ENCODE peak calls at places on chromosomes 6 and 20, in four cellular contexts. One of them, this sample, is unnamed.
A peak's percentile ranks its signal among the peaks of the same experiment; 100 is the strongest.

GRCh38 chr20:4820833-4821518 is 99.3 kb downstream of the PRND start:
- DNase-seq in heart left ventricle: peak; percentile 38
- DNase-seq in mammary epithelial cell: peak; percentile 44
- DNase-seq in AG04450: peak; percentile 60
- DNase-seq in this sample: peak; percentile 58

GRCh38 chr6:133817460-133818047 is 71.4 kb upstream of the TCF21 start:
- DNase-seq in heart left ventricle: no peak
- DNase-seq in mammary epithelial cell: no peak
- DNase-seq in AG04450: no peak
- DNase-seq in this sample: no peak

GRCh38 chr20:22576733-22577514 is 7.4 kb downstream of the FOXA2 start:
- DNase-seq in heart left ventricle: no peak
- DNase-seq in mammary epithelial cell: no peak
- DNase-seq in AG04450: no peak
- DNase-seq in this sample: no peak

GRCh38 chr6:3850451-3851203 is 1.5 kb downstream of the FAM50B start:
- DNase-seq in heart left ventricle: no peak
- DNase-seq in mammary epithelial cell: no peak
- DNase-seq in AG04450: no peak
- DNase-seq in this sample: no peak

GRCh38 chr6:24900917-24901697 is 34.7 kb downstream of the RIPOR2 start:
- DNase-seq in heart left ventricle: no peak
- DNase-seq in mammary epithelial cell: no peak
- DNase-seq in AG04450: no peak
- DNase-seq in this sample: no peak

GRCh38 chr20:50815162-50815989 is 20.5 kb downstream of the BCAS4 start:
- DNase-seq in heart left ventricle: no peak
- DNase-seq in mammary epithelial cell: peak; percentile 59
- DNase-seq in AG04450: peak; percentile 70
- DNase-seq in this sample: no peak

GRCh38 chr20:51372176-51372803 is 170.2 kb downstream of the NFATC2 start:
- DNase-seq in heart left ventricle: peak; percentile 62
- DNase-seq in mammary epithelial cell: peak; percentile 62
- DNase-seq in AG04450: no peak
- DNase-seq in this sample: no peak

GRCh38 chr6:48764261-48764660 is 653.3 kb upstream of the PTCHD4 start:
- DNase-seq in heart left ventricle: no peak
- DNase-seq in mammary epithelial cell: no peak
- DNase-seq in AG04450: no peak
- DNase-seq in this sample: no peak

GRCh38 chr6:134111062-134111677 is 58.7 kb upstream of the SLC2A12 start:
- DNase-seq in heart left ventricle: no peak
- DNase-seq in mammary epithelial cell: peak; percentile 52
- DNase-seq in AG04450: no peak
- DNase-seq in this sample: peak; percentile 13

GRCh38 chr20:45358282-45359068 is 4.5 kb upstream of the SYS1 start:
- DNase-seq in heart left ventricle: peak; percentile 79
- DNase-seq in mammary epithelial cell: peak; percentile 84
- DNase-seq in AG04450: no peak
- DNase-seq in this sample: peak; percentile 65

GRCh38 chr6:24666097-24666615 is 543 bp downstream of the TDP2 start:
- DNase-seq in heart left ventricle: peak; percentile 35
- DNase-seq in mammary epithelial cell: no peak
- DNase-seq in AG04450: no peak
- DNase-seq in this sample: no peak

GRCh38 chr6:85650606-85651005 is 7.9 kb upstream of the SYNCRIP start:
- DNase-seq in heart left ventricle: no peak
- DNase-seq in mammary epithelial cell: no peak
- DNase-seq in AG04450: no peak
- DNase-seq in this sample: no peak

GRCh38 chr20:47789081-47789998 is 4.1 kb upstream of the SULF2 start:
- DNase-seq in heart left ventricle: no peak
- DNase-seq in mammary epithelial cell: no peak
- DNase-seq in AG04450: no peak
- DNase-seq in this sample: peak; percentile 94

GRCh38 chr6:20699402-20699801 is 165.1 kb downstream of the CDKAL1 start:
- DNase-seq in heart left ventricle: no peak
- DNase-seq in mammary epithelial cell: no peak
- DNase-seq in AG04450: no peak
- DNase-seq in this sample: no peak

GRCh38 chr6:168823397-168824020 is 382.5 kb downstream of the SMOC2 start:
- DNase-seq in heart left ventricle: no peak
- DNase-seq in mammary epithelial cell: no peak
- DNase-seq in AG04450: no peak
- DNase-seq in this sample: no peak

GRCh38 chr20:5002077-5002413 is 735 bp upstream of the SLC23A2 start:
- DNase-seq in heart left ventricle: no peak
- DNase-seq in mammary epithelial cell: no peak
- DNase-seq in AG04450: no peak
- DNase-seq in this sample: no peak

GRCh38 chr20:17647391-17648305 is 34.4 kb downstream of the RRBP1 start:
- DNase-seq in heart left ventricle: no peak
- DNase-seq in mammary epithelial cell: no peak
- DNase-seq in AG04450: no peak
- DNase-seq in this sample: no peak

GRCh38 chr6:2719053-2719375 is 31.7 kb downstream of the MYLK4 start:
- DNase-seq in heart left ventricle: no peak
- DNase-seq in mammary epithelial cell: no peak
- DNase-seq in AG04450: no peak
- DNase-seq in this sample: no peak

GRCh38 chr20:8473459-8473858 is 341.4 kb downstream of the PLCB1 start:
- DNase-seq in heart left ventricle: no peak
- DNase-seq in mammary epithelial cell: no peak
- DNase-seq in AG04450: no peak
- DNase-seq in this sample: no peak

GRCh38 chr6:148193063-148193680 is 149.5 kb upstream of the SASH1 start:
- DNase-seq in heart left ventricle: no peak
- DNase-seq in mammary epithelial cell: peak; percentile 84
- DNase-seq in AG04450: no peak
- DNase-seq in this sample: no peak

GRCh38 chr6:48147101-48147500 is 36.1 kb upstream of the PTCHD4 start:
- DNase-seq in heart left ventricle: no peak
- DNase-seq in mammary epithelial cell: no peak
- DNase-seq in AG04450: no peak
- DNase-seq in this sample: no peak

GRCh38 chr20:33477386-33478234 is 12.3 kb upstream of the CBFA2T2 start:
- DNase-seq in heart left ventricle: no peak
- DNase-seq in mammary epithelial cell: no peak
- DNase-seq in AG04450: no peak
- DNase-seq in this sample: no peak

GRCh38 chr6:167987396-167987795 is 10.1 kb upstream of the KIF25 start:
- DNase-seq in heart left ventricle: no peak
- DNase-seq in mammary epithelial cell: no peak
- DNase-seq in AG04450: no peak
- DNase-seq in this sample: no peak

GRCh38 chr6:106885659-106886058 is 88.9 kb downstream of the CD24 start:
- DNase-seq in heart left ventricle: no peak
- DNase-seq in mammary epithelial cell: no peak
- DNase-seq in AG04450: no peak
- DNase-seq in this sample: no peak

GRCh38 chr20:57329608-57330221 is at the start of gene SPO11:
- DNase-seq in heart left ventricle: no peak
- DNase-seq in mammary epithelial cell: no peak
- DNase-seq in AG04450: no peak
- DNase-seq in this sample: no peak

GRCh38 chr6:2951723-2952122 is 19.6 kb downstream of the SERPINB6 start:
- DNase-seq in heart left ventricle: peak; percentile 53
- DNase-seq in mammary epithelial cell: no peak
- DNase-seq in AG04450: no peak
- DNase-seq in this sample: no peak

GRCh38 chr6:46933751-46934150 is 12.0 kb upstream of the ADGRF5 start:
- DNase-seq in heart left ventricle: no peak
- DNase-seq in mammary epithelial cell: no peak
- DNase-seq in AG04450: no peak
- DNase-seq in this sample: no peak

GRCh38 chr6:46930331-46930730 is 8.6 kb upstream of the ADGRF5 start:
- DNase-seq in heart left ventricle: no peak
- DNase-seq in mammary epithelial cell: no peak
- DNase-seq in AG04450: no peak
- DNase-seq in this sample: no peak

GRCh38 chr6:46931416-46931815 is 9.7 kb upstream of the ADGRF5 start:
- DNase-seq in heart left ventricle: no peak
- DNase-seq in mammary epithelial cell: no peak
- DNase-seq in AG04450: no peak
- DNase-seq in this sample: no peak

GRCh38 chr6:46932941-46933340 is 11.2 kb upstream of the ADGRF5 start:
- DNase-seq in heart left ventricle: no peak
- DNase-seq in mammary epithelial cell: no peak
- DNase-seq in AG04450: no peak
- DNase-seq in this sample: no peak

DNA sequence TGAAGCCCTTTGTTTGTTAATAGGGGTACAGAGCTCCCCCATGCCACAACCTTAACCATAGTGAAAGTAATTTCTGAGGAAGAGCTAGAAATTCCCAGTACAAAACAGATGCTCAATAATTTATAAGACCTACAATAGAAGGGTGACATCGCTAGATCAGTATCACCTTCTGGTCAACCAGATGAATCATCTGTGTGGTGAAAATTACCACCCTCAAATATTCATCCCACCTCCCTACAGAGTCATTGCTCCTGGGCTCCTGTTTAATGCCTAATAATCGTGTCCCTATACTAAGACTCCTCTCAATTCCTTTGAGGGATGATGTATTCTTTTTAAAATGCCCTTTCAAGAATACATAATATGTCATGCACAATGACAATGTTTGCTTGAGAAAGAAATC is 10.8 kb upstream of the ADGRF5 start:
- DNase-seq in heart left ventricle: no peak
- DNase-seq in mammary epithelial cell: peak; percentile 47
- DNase-seq in AG04450: no peak
- DNase-seq in this sample: no peak
- H3K4me3 ChIP-seq in heart left ventricle: no peak overlapping the region
- H3K4me3 ChIP-seq in mammary epithelial cell: no peak overlapping the region
- H3K4me3 ChIP-seq in AG04450: no peak overlapping the region
- H3K4me3 ChIP-seq in this sample: no peak overlapping the region

GRCh38 chr6:52749546-52750152 is 13.6 kb downstream of the GSTA2 start:
- DNase-seq in heart left ventricle: no peak
- DNase-seq in mammary epithelial cell: no peak
- DNase-seq in AG04450: no peak
- DNase-seq in this sample: no peak
- TF ChIP-seq CTCF in heart left ventricle: no peak
- TF ChIP-seq CTCF in mammary epithelial cell: no peak
- TF ChIP-seq CTCF in AG04450: no peak
- TF ChIP-seq CTCF in this sample: no peak

GRCh38 chr6:33123732-33124524 is 48.1 kb downstream of the HLA-DPB1 start:
- DNase-seq in heart left ventricle: no peak
- DNase-seq in mammary epithelial cell: no peak
- DNase-seq in AG04450: no peak
- DNase-seq in this sample: no peak
- H3K4me3 ChIP-seq in heart left ventricle: no peak overlapping the region
- H3K4me3 ChIP-seq in mammary epithelial cell: no peak overlapping the region
- H3K4me3 ChIP-seq in AG04450: no peak overlapping the region
- H3K4me3 ChIP-seq in this sample: no peak overlapping the region

GRCh38 chr20:25081065-25081729 is 744 bp downstream of the VSX1 start:
- DNase-seq in heart left ventricle: no peak
- DNase-seq in mammary epithelial cell: no peak
- DNase-seq in AG04450: no peak
- DNase-seq in this sample: no peak

GRCh38 chr20:25083773-25084615 is 2.1 kb upstream of the VSX1 start:
- DNase-seq in heart left ventricle: no peak
- DNase-seq in mammary epithelial cell: no peak
- DNase-seq in AG04450: no peak
- DNase-seq in this sample: no peak

GRCh38 chr20:25081730-25082497 is at the start of gene VSX1:
- DNase-seq in heart left ventricle: no peak
- DNase-seq in mammary epithelial cell: no peak
- DNase-seq in AG04450: no peak
- DNase-seq in this sample: no peak

GRCh38 chr20:25083141-25083772 is 1.3 kb upstream of the VSX1 start:
- DNase-seq in heart left ventricle: no peak
- DNase-seq in mammary epithelial cell: no peak
- DNase-seq in AG04450: no peak
- DNase-seq in this sample: no peak

GRCh38 chr20:25082498-25082873 is 545 bp upstream of the VSX1 start:
- DNase-seq in heart left ventricle: no peak
- DNase-seq in mammary epithelial cell: no peak
- DNase-seq in AG04450: no peak
- DNase-seq in this sample: no peak
- TF ChIP-seq CTCF in heart left ventricle: peak; percentile 6
- TF ChIP-seq CTCF in mammary epithelial cell: no peak
- TF ChIP-seq CTCF in AG04450: no peak
- TF ChIP-seq CTCF in this sample: peak; percentile 10

DNA sequence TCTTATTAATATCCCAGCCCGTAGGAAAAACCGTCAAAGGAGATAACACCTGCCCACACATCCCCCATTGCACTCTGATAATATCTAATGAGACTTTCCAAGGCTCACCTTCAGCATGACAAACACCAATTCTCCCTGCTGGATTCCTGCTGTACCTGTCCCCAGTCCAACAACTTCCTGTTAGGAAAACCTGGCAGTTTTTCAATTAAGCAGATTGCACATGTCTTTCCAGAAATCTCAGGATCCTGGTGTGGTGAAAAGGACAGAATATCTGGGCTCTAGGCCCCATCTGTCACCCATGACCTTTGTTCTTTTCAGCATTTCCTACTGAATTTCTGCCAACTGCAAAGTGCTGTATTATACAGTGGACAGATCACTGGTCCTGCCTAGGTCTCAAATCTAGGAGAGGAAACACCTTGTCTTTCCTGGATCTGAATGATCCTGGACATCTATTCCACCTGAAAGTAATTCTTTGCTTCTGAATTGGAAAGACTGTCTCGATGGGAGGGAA is 27.7 kb upstream of the DTNBP1 start:
- DNase-seq in heart left ventricle: no peak
- DNase-seq in mammary epithelial cell: no peak
- DNase-seq in AG04450: no peak
- DNase-seq in this sample: no peak
- H3K4me3 ChIP-seq in heart left ventricle: no peak overlapping the region
- H3K4me3 ChIP-seq in mammary epithelial cell: no peak overlapping the region
- H3K4me3 ChIP-seq in AG04450: no peak overlapping the region
- H3K4me3 ChIP-seq in this sample: no peak overlapping the region

GRCh38 chr6:13113956-13114593 is 214.3 kb downstream of the TBC1D7 start:
- DNase-seq in heart left ventricle: no peak
- DNase-seq in mammary epithelial cell: no peak
- DNase-seq in AG04450: no peak
- DNase-seq in this sample: no peak

GRCh38 chr6:13119549-13119948 is 208.8 kb downstream of the TBC1D7 start:
- DNase-seq in heart left ventricle: no peak
- DNase-seq in mammary epithelial cell: no peak
- DNase-seq in AG04450: no peak
- DNase-seq in this sample: no peak

GRCh38 chr6:13116155-13116554 is 212.2 kb downstream of the TBC1D7 start:
- DNase-seq in heart left ventricle: no peak
- DNase-seq in mammary epithelial cell: no peak
- DNase-seq in AG04450: no peak
- DNase-seq in this sample: no peak

GRCh38 chr6:13120483-13121482 is 207.6 kb downstream of the TBC1D7 start:
- DNase-seq in heart left ventricle: peak; percentile 41
- DNase-seq in mammary epithelial cell: no peak
- DNase-seq in AG04450: no peak
- DNase-seq in this sample: no peak

DNA sequence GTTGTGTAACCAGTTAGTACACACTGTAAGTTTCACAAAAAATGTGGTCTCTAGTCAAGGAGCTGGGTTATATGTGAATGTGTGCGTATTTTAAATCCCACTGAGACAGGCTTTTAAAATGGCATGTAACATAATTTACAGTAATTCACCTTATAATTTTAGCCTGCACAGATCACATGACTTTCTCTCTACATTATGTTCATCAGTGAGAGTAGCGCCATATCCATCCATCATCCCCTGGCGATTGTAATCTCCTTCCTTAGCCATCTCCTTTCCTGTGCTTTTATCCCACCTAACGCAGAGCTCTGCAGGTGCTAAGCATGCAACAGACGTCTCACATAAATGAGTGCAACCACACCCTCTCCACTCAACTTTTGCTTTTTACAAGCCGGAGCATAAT is 210.8 kb downstream of the TBC1D7 start:
- DNase-seq in heart left ventricle: no peak
- DNase-seq in mammary epithelial cell: no peak
- DNase-seq in AG04450: no peak
- DNase-seq in this sample: no peak
- TF ChIP-seq CTCF in heart left ventricle: no peak
- TF ChIP-seq CTCF in mammary epithelial cell: no peak
- TF ChIP-seq CTCF in AG04450: no peak
- TF ChIP-seq CTCF in this sample: no peak